ENCODE peak calls at places on chromosomes 13 and 19, in seven cellular contexts. A is SK-N-SH, P is K562, Q is H1, V is GM12878, I is HepG2, J is HCT116. X is an unnamed sample.

GRCh38 chr19:44653977-44654784 is 10.5 kb downstream of the PVR start:
- DNase-seq in I (peak), J (no peak), V (peak), A (no peak), P (peak), Q (no peak), X (peak)

GRCh38 chr13:41291246-41291645 is 19.8 kb upstream of the NAA16 start:
- DNase-seq in Q (no peak), A (no peak), P (no peak), V (no peak), J (no peak), I (no peak), X (no peak)

GRCh38 chr19:4388171-4389063 is 11.9 kb downstream of the SH3GL1 start:
- DNase-seq in Q (no peak), I (no peak), P (no peak), V (no peak), A (no peak), J (no peak), X (peak)

GRCh38 chr19:3852614-3853254 is 16.1 kb downstream of the ZFR2 start:
- DNase-seq in J (peak), P (peak), I (peak), V (no peak), A (no peak), Q (no peak), X (peak)

GRCh38 chr19:41945135-41945766 is 13.9 kb downstream of the RABAC1 start:
- DNase-seq in J (no peak), A (no peak), V (peak), Q (no peak), P (no peak), I (no peak), X (no peak)

GRCh38 chr19:47601180-47601904 is 7.6 kb upstream of the BICRA start:
- DNase-seq in I (peak), P (peak), J (no peak), Q (no peak), V (no peak), A (no peak), X (peak)

GRCh38 chr13:86585826-86586225 is 786.6 kb upstream of the SLITRK6 start:
- DNase-seq in J (no peak), I (no peak), V (no peak), A (no peak), Q (no peak), P (no peak), X (no peak)

GRCh38 chr13:96963786-96964475 is 30.3 kb downstream of the OXGR1 start:
- DNase-seq in Q (no peak), V (no peak), J (no peak), I (no peak), P (no peak), A (no peak), X (peak)

GRCh38 chr19:38266070-38266469 is 1.7 kb downstream of the SPINT2 start:
- DNase-seq in J (no peak), V (no peak), A (no peak), I (no peak), P (no peak), Q (no peak), X (no peak)

GRCh38 chr13:100290165-100290801 is 201.4 kb downstream of the PCCA start:
- DNase-seq in Q (no peak), J (no peak), A (no peak), I (peak), V (no peak), P (no peak), X (no peak)

GRCh38 chr19:8831832-8832131 is 322 bp downstream of the ZNF558 start:
- DNase-seq in I (no peak), Q (no peak), V (no peak), J (no peak), P (no peak), A (no peak), X (no peak)

GRCh38 chr13:36432106-36432544 is at the start of gene CCNA1:
- DNase-seq in Q (peak), P (peak), V (no peak), J (no peak), A (peak), I (no peak), X (no peak)

GRCh38 chr19:1133471-1133929 is 29.7 kb downstream of the GPX4 start:
- DNase-seq in P (peak), V (peak), Q (no peak), A (peak), I (no peak), J (peak), X (peak)

GRCh38 chr19:24057144-24057543 is 29.8 kb upstream of the ZNF254 start:
- DNase-seq in V (no peak), P (no peak), J (no peak), A (no peak), I (no peak), Q (no peak), X (no peak)

GRCh38 chr19:44303976-44304568 is 753 bp downstream of the ZNF235 start:
- DNase-seq in V (no peak), P (peak), A (peak), I (no peak), Q (no peak), J (no peak), X (peak)

GRCh38 chr19:35116085-35116801 is 620 bp downstream of the FXYD3 start:
- DNase-seq in V (no peak), J (no peak), Q (no peak), I (no peak), P (peak), A (no peak), X (peak)

GRCh38 chr13:99660101-99660500 is 158.8 kb downstream of the TM9SF2 start:
- DNase-seq in J (no peak), I (no peak), V (no peak), P (no peak), Q (no peak), A (no peak), X (no peak)

GRCh38 chr19:35063940-35064818 is 22.7 kb downstream of the HPN start:
- DNase-seq in A (no peak), I (no peak), V (no peak), Q (no peak), J (no peak), P (no peak), X (no peak)

GRCh38 chr13:83722443-83722842 is 159.8 kb downstream of the SLITRK1 start:
- DNase-seq in Q (no peak), P (no peak), I (no peak), J (no peak), A (no peak), V (no peak), X (no peak)

GRCh38 chr13:52070929-52071523 is 46.5 kb downstream of the UTP14C start:
- DNase-seq in A (peak), P (peak), I (peak), Q (no peak), V (no peak), J (no peak), X (peak)

GRCh38 chr13:47232516-47232915 is 335.7 kb upstream of the HTR2A start:
- DNase-seq in A (no peak), J (no peak), I (no peak), Q (no peak), V (no peak), P (no peak), X (no peak)

GRCh38 chr19:38529610-38530009 is 88.1 kb downstream of the MAP4K1 start:
- DNase-seq in V (no peak), J (no peak), P (no peak), I (no peak), A (no peak), Q (no peak), X (no peak)

GRCh38 chr13:111960152-111960772 is 106.7 kb upstream of the SOX1 start:
- DNase-seq in V (no peak), I (no peak), P (no peak), A (no peak), Q (no peak), J (no peak), X (no peak)

GRCh38 chr13:40221460-40222201 is 444.8 kb downstream of the FOXO1 start:
- DNase-seq in I (peak), V (no peak), J (no peak), Q (no peak), A (no peak), P (no peak), X (no peak)

GRCh38 chr13:108915634-108916497 is 286.5 kb downstream of the MYO16 start:
- DNase-seq in A (no peak), J (peak), P (peak), V (peak), Q (peak), I (peak), X (peak)
- TF ChIP-seq JUND in A (peak), J (peak), P (peak), V (no peak), Q (peak), I (peak), X (no peak)

DNA sequence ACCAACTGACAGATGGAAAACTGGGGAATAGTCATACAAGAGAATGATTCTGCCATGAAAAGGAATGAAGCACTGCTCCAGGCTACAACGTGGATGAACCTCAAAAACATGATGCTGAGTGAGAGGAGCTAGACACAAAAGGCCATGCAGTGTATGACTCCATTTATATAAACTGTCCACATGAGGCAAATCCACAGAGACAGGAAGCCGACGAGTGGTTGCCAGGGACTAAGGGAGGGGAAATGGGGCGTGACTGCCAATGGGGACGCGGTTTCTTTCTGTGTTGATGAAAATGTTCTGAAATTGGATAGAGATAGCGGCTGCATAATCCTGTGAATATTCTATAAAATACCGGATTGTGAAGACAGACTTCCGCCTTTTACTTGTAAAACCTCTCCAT is 10.2 kb downstream of the SMIM7 start:
- DNase-seq in A (no peak), J (no peak), Q (no peak), P (no peak), V (no peak), I (no peak), X (no peak)
- TF ChIP-seq JUND in A (no peak), J (no peak), Q (no peak), P (no peak), V (no peak), I (no peak), X (no peak)

GRCh38 chr13:45704211-45704739 is 2.2 kb downstream of the CBY2 start:
- DNase-seq in I (no peak), J (no peak), Q (no peak), A (no peak), P (no peak), V (no peak), X (no peak)

GRCh38 chr13:45702869-45703391 is 810 bp downstream of the CBY2 start:
- DNase-seq in P (no peak), A (no peak), V (no peak), I (no peak), Q (no peak), J (no peak), X (no peak)

GRCh38 chr13:45705145-45705695 is 3.1 kb downstream of the CBY2 start:
- DNase-seq in Q (no peak), V (no peak), P (no peak), A (no peak), I (no peak), J (no peak), X (no peak)

GRCh38 chr13:45702088-45702487 is at the start of gene CBY2:
- DNase-seq in P (no peak), I (no peak), J (no peak), V (no peak), A (no peak), Q (no peak), X (no peak)

DNA sequence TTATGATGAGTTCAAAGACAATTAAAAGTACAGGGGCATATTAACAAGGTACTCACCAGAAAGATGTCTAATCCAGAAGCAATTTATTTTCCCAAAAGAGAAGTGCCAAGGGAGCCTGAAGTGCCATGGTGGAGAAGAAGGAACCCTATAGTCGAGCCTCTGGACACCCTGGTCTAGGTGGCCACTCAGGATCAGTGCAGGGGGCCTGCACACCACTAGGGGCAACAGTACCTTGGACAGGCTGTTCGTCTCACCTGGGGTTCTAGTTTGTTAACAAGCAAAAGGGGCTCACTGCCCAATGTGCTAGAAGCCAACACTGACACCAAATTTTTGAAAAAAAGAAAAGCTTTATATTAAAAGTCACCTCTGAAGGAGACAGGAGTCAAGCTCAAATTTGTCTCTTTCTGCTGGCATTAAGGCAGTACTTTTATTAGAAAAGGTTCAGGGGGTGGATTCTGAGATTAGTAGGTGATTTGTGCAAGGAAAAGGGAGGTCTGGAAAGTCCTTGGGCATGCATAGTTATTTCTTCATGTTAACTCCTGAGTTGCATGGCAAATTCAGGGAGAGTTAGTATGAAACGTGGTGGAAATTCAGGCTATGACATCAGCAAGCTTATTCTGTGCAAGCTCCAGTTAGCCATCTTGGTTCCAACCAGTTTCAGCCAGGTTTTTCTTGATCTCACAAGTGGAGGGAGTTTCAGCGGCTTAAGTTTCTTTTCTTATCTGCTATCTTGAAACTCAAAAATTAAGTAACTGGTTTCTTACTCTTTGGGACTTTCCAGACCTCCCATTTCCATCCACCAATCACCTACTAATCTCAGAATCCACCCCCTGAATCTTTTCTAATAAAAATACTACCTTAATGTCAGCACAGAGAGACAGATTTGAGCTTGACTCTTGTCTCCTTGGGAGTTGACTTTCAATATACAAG is 884 bp upstream of the CBY2 start:
- DNase-seq in V (peak), A (no peak), J (no peak), P (peak), Q (no peak), I (no peak), X (no peak)
- TF ChIP-seq JUND in V (no peak), A (no peak), J (no peak), P (no peak), Q (no peak), I (no peak), X (no peak)

DNA sequence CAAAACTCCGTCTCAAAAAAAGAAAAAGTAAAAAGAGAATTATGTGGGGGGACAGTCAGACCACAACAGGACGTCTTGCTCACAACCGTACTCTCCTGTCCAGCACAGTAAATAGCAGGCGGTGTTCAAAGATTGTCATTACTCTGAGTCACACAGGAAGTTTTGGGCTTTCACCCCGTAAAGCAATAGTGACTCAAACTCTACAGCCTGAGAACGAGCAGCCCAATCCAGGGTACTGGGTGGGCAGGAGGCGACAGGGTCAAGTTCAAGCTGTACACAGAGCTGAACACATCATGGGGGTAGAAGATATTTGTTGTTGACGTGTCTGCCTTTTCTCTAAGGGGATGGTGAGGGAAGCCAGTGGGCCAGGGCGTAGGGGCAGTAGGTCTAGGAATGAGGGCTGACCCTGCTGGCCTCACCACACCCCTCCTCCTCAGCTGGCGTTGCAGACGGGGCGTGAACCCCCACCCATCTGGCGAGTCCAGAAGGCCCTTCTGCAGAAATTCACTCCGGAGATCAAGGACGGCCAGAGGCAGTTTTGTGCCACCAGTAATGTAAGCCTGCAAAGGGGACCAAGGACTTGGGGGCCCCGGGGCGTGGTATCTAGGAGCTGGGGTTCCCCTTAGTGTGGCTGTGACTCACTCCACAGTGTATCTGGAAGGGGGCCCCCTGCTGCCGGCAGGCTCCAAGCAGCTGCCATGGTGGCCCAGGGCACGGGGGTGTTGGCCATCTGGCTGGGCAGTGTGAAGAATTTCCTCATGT is 23.3 kb downstream of the PRR12 start:
- DNase-seq in I (peak), J (no peak), P (no peak), V (no peak), A (no peak), Q (no peak), X (no peak)
- TF ChIP-seq JUND in I (no peak), J (peak), P (no peak), V (no peak), A (peak), Q (no peak), X (no peak)